ENCODE peak calls at places on chromosomes 11 and 22, in six cellular contexts. One of them, this sample, is unnamed.
A peak's percentile ranks its signal among the peaks of the same experiment; 100 is the strongest.

GRCh38 chr22:42188808-42189447 is 58.3 kb upstream of the CYP2D6 start:
- DNase-seq in GM23248: peak; percentile 60
- DNase-seq in choroid plexus epithelial cell: peak; percentile 20
- DNase-seq in mesenchymal stem cell: peak; percentile 16
- DNase-seq in neuronal stem cell: no peak
- DNase-seq in AG04450: no peak
- DNase-seq in this sample: peak; percentile 45

GRCh38 chr22:46830001-46830715 is 67.7 kb downstream of the TBC1D22A start:
- DNase-seq in mesenchymal stem cell: peak; percentile 61
- DNase-seq in choroid plexus epithelial cell: peak; percentile 86
- DNase-seq in AG04450: no peak
- DNase-seq in GM23248: peak; percentile 86
- DNase-seq in neuronal stem cell: no peak
- DNase-seq in this sample: peak; percentile 87

GRCh38 chr11:17014321-17014773 is at the start of gene PLEKHA7:
- DNase-seq in AG04450: no peak
- DNase-seq in GM23248: peak; percentile 14
- DNase-seq in mesenchymal stem cell: no peak
- DNase-seq in neuronal stem cell: peak; percentile 21
- DNase-seq in choroid plexus epithelial cell: no peak
- DNase-seq in this sample: no peak

GRCh38 chr22:22565991-22566390 is 6.9 kb upstream of the PRAME start:
- DNase-seq in AG04450: no peak
- DNase-seq in mesenchymal stem cell: peak; percentile 21
- DNase-seq in neuronal stem cell: no peak
- DNase-seq in GM23248: peak; percentile 27
- DNase-seq in choroid plexus epithelial cell: peak; percentile 82
- DNase-seq in this sample: no peak

GRCh38 chr11:2308713-2309112 is 6.9 kb downstream of the TSPAN32 start:
- DNase-seq in choroid plexus epithelial cell: no peak
- DNase-seq in GM23248: no peak
- DNase-seq in AG04450: no peak
- DNase-seq in mesenchymal stem cell: no peak
- DNase-seq in neuronal stem cell: no peak
- DNase-seq in this sample: no peak

GRCh38 chr11:32790916-32791315 is 3.5 kb downstream of the CCDC73 start:
- DNase-seq in mesenchymal stem cell: no peak
- DNase-seq in GM23248: no peak
- DNase-seq in neuronal stem cell: no peak
- DNase-seq in AG04450: no peak
- DNase-seq in choroid plexus epithelial cell: no peak
- DNase-seq in this sample: no peak

GRCh38 chr11:71065794-71066193 is 186.6 kb downstream of the SHANK2 start:
- DNase-seq in mesenchymal stem cell: no peak
- DNase-seq in GM23248: no peak
- DNase-seq in neuronal stem cell: no peak
- DNase-seq in choroid plexus epithelial cell: no peak
- DNase-seq in AG04450: no peak
- DNase-seq in this sample: no peak

GRCh38 chr11:50169634-50170033 is 137.0 kb downstream of the OR4C45 start:
- DNase-seq in GM23248: no peak
- DNase-seq in AG04450: no peak
- DNase-seq in mesenchymal stem cell: no peak
- DNase-seq in choroid plexus epithelial cell: no peak
- DNase-seq in neuronal stem cell: no peak
- DNase-seq in this sample: no peak

GRCh38 chr11:11841121-11841604 is 609 bp upstream of the USP47 start:
- DNase-seq in choroid plexus epithelial cell: peak; percentile 58
- DNase-seq in mesenchymal stem cell: no peak
- DNase-seq in AG04450: no peak
- DNase-seq in GM23248: peak; percentile 58
- DNase-seq in neuronal stem cell: no peak
- DNase-seq in this sample: peak; percentile 48

GRCh38 chr11:110897035-110897434 is 184.8 kb upstream of the ARHGAP20 start:
- DNase-seq in GM23248: peak; percentile 90
- DNase-seq in choroid plexus epithelial cell: peak; percentile 72
- DNase-seq in AG04450: no peak
- DNase-seq in neuronal stem cell: no peak
- DNase-seq in mesenchymal stem cell: no peak
- DNase-seq in this sample: peak; percentile 66

GRCh38 chr11:95242202-95242989 is 11.4 kb upstream of the SESN3 start:
- DNase-seq in mesenchymal stem cell: no peak
- DNase-seq in AG04450: no peak
- DNase-seq in GM23248: no peak
- DNase-seq in choroid plexus epithelial cell: no peak
- DNase-seq in neuronal stem cell: no peak
- DNase-seq in this sample: no peak

GRCh38 chr11:17979770-17980371 is 33.0 kb downstream of the SERGEF start:
- DNase-seq in mesenchymal stem cell: peak; percentile 24
- DNase-seq in neuronal stem cell: peak; percentile 44
- DNase-seq in GM23248: peak; percentile 28
- DNase-seq in choroid plexus epithelial cell: peak; percentile 38
- DNase-seq in AG04450: no peak
- DNase-seq in this sample: no peak

GRCh38 chr11:124872280-124872679 is 7.0 kb downstream of the ROBO3 start:
- DNase-seq in neuronal stem cell: no peak
- DNase-seq in mesenchymal stem cell: no peak
- DNase-seq in AG04450: no peak
- DNase-seq in choroid plexus epithelial cell: no peak
- DNase-seq in GM23248: no peak
- DNase-seq in this sample: no peak

GRCh38 chr11:2563216-2564007 is 118.6 kb downstream of the KCNQ1 start:
- DNase-seq in choroid plexus epithelial cell: no peak
- DNase-seq in mesenchymal stem cell: no peak
- DNase-seq in GM23248: no peak
- DNase-seq in AG04450: no peak
- DNase-seq in neuronal stem cell: no peak
- DNase-seq in this sample: no peak

GRCh38 chr11:44090539-44090938 is 4.9 kb upstream of the EXT2 start:
- DNase-seq in choroid plexus epithelial cell: no peak
- DNase-seq in GM23248: no peak
- DNase-seq in neuronal stem cell: no peak
- DNase-seq in mesenchymal stem cell: no peak
- DNase-seq in AG04450: no peak
- DNase-seq in this sample: no peak

GRCh38 chr11:17221968-17222367 is 14.2 kb upstream of the PIK3C2A start:
- DNase-seq in GM23248: peak; percentile 71
- DNase-seq in choroid plexus epithelial cell: peak; percentile 84
- DNase-seq in mesenchymal stem cell: no peak
- DNase-seq in neuronal stem cell: no peak
- DNase-seq in AG04450: no peak
- DNase-seq in this sample: peak; percentile 38

GRCh38 chr22:26174280-26174679 is 5.0 kb downstream of the SEZ6L start:
- DNase-seq in GM23248: peak; percentile 48
- DNase-seq in choroid plexus epithelial cell: no peak
- DNase-seq in AG04450: no peak
- DNase-seq in neuronal stem cell: no peak
- DNase-seq in mesenchymal stem cell: no peak
- DNase-seq in this sample: no peak

GRCh38 chr11:17129003-17129402 is 51.5 kb upstream of the RPS13 start:
- DNase-seq in choroid plexus epithelial cell: peak; percentile 48
- DNase-seq in GM23248: peak; percentile 8
- DNase-seq in neuronal stem cell: no peak
- DNase-seq in AG04450: no peak
- DNase-seq in mesenchymal stem cell: peak; percentile 2
- DNase-seq in this sample: peak; percentile 50

GRCh38 chr22:24578355-24579241 is 14.3 kb downstream of the LRRC75B start:
- DNase-seq in mesenchymal stem cell: peak; percentile 13
- DNase-seq in AG04450: no peak
- DNase-seq in GM23248: peak; percentile 28
- DNase-seq in neuronal stem cell: no peak
- DNase-seq in choroid plexus epithelial cell: no peak
- DNase-seq in this sample: no peak

GRCh38 chr11:123480290-123480815 is 50.3 kb downstream of the GRAMD1B start:
- DNase-seq in GM23248: no peak
- DNase-seq in choroid plexus epithelial cell: no peak
- DNase-seq in AG04450: no peak
- DNase-seq in neuronal stem cell: no peak
- DNase-seq in mesenchymal stem cell: no peak
- DNase-seq in this sample: no peak

GRCh38 chr11:115581871-115582639 is 77.8 kb upstream of the CADM1 start:
- DNase-seq in AG04450: no peak
- DNase-seq in choroid plexus epithelial cell: no peak
- DNase-seq in GM23248: no peak
- DNase-seq in mesenchymal stem cell: no peak
- DNase-seq in neuronal stem cell: no peak
- DNase-seq in this sample: peak; percentile 6

GRCh38 chr22:37610480-37611148 is 2.0 kb downstream of the GGA1 start:
- DNase-seq in mesenchymal stem cell: no peak
- DNase-seq in GM23248: no peak
- DNase-seq in neuronal stem cell: no peak
- DNase-seq in choroid plexus epithelial cell: no peak
- DNase-seq in AG04450: no peak
- DNase-seq in this sample: no peak
- H3K4me3 ChIP-seq in mesenchymal stem cell: no peak overlapping the region
- H3K4me3 ChIP-seq in GM23248: peak overlapping the region; percentile 92
- H3K4me3 ChIP-seq in neuronal stem cell: no peak overlapping the region
- H3K4me3 ChIP-seq in choroid plexus epithelial cell: no peak overlapping the region
- H3K4me3 ChIP-seq in AG04450: no peak overlapping the region
- H3K4me3 ChIP-seq in this sample: no peak overlapping the region

GRCh38 chr11:79441159-79441875 is 487 bp upstream of the TENM4 start:
- DNase-seq in choroid plexus epithelial cell: no peak
- DNase-seq in neuronal stem cell: peak; percentile 9
- DNase-seq in AG04450: no peak
- DNase-seq in GM23248: peak; percentile 28
- DNase-seq in mesenchymal stem cell: peak; percentile 50
- DNase-seq in this sample: peak; percentile 56
- H3K4me3 ChIP-seq in choroid plexus epithelial cell: peak overlapping the region; percentile 52
- H3K4me3 ChIP-seq in neuronal stem cell: peak overlapping the region; percentile 90
- H3K4me3 ChIP-seq in AG04450: peak overlapping the region; percentile 87
- H3K4me3 ChIP-seq in GM23248: peak overlapping the region; percentile 69
- H3K4me3 ChIP-seq in mesenchymal stem cell: peak overlapping the region; percentile 76
- H3K4me3 ChIP-seq in this sample: peak overlapping the region; percentile 78

GRCh38 chr22:48488611-48489456 is 1338.8 kb downstream of the BRD1 start:
- DNase-seq in GM23248: peak; percentile 24
- DNase-seq in choroid plexus epithelial cell: no peak
- DNase-seq in AG04450: no peak
- DNase-seq in neuronal stem cell: peak; percentile 66
- DNase-seq in mesenchymal stem cell: no peak
- DNase-seq in this sample: no peak

GRCh38 chr22:48488149-48488551 is 1339.5 kb downstream of the BRD1 start:
- DNase-seq in neuronal stem cell: no peak
- DNase-seq in GM23248: peak; percentile 15
- DNase-seq in choroid plexus epithelial cell: no peak
- DNase-seq in mesenchymal stem cell: no peak
- DNase-seq in AG04450: no peak
- DNase-seq in this sample: no peak

GRCh38 chr22:48490513-48491411 is 1336.9 kb downstream of the BRD1 start:
- DNase-seq in neuronal stem cell: no peak
- DNase-seq in GM23248: peak; percentile 23
- DNase-seq in AG04450: no peak
- DNase-seq in mesenchymal stem cell: no peak
- DNase-seq in choroid plexus epithelial cell: no peak
- DNase-seq in this sample: no peak

GRCh38 chr22:48491451-48491941 is 1336.2 kb downstream of the BRD1 start:
- DNase-seq in choroid plexus epithelial cell: no peak
- DNase-seq in mesenchymal stem cell: no peak
- DNase-seq in GM23248: peak; percentile 25
- DNase-seq in neuronal stem cell: no peak
- DNase-seq in AG04450: no peak
- DNase-seq in this sample: no peak

GRCh38 chr22:48489551-48490512 is 1337.8 kb downstream of the BRD1 start:
- DNase-seq in choroid plexus epithelial cell: no peak
- DNase-seq in AG04450: no peak
- DNase-seq in neuronal stem cell: no peak
- DNase-seq in mesenchymal stem cell: no peak
- DNase-seq in GM23248: peak; percentile 55
- DNase-seq in this sample: peak; percentile 3
- H3K4me3 ChIP-seq in choroid plexus epithelial cell: no peak overlapping the region
- H3K4me3 ChIP-seq in AG04450: no peak overlapping the region
- H3K4me3 ChIP-seq in neuronal stem cell: peak overlapping the region; percentile 88
- H3K4me3 ChIP-seq in mesenchymal stem cell: peak overlapping the region; percentile 47
- H3K4me3 ChIP-seq in GM23248: peak overlapping the region; percentile 68
- H3K4me3 ChIP-seq in this sample: peak overlapping the region; percentile 20

DNA sequence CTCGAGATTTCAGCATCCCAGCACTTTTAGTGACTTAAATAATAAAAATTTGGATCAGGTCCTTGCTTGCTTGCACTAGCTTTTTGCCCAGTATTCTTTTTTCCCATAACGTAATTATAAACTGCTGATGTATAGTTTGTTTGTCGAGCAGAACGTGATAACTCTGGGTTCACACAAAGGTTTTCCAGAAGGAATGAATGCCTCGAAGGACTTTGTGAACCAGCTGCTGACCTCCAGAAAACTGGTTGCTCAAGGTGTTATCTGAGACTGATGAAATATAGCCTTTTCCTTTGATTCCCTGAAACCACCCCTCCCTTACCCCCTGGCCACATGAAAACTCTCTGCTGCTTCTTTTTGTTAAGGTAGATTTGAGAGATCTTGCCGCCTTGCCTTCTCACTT is 229.1 kb upstream of the CARD18 start:
- DNase-seq in mesenchymal stem cell: no peak
- DNase-seq in GM23248: no peak
- DNase-seq in AG04450: no peak
- DNase-seq in choroid plexus epithelial cell: peak; percentile 53
- DNase-seq in neuronal stem cell: no peak
- DNase-seq in this sample: no peak
- H3K4me3 ChIP-seq in mesenchymal stem cell: no peak overlapping the region
- H3K4me3 ChIP-seq in GM23248: no peak overlapping the region
- H3K4me3 ChIP-seq in AG04450: no peak overlapping the region
- H3K4me3 ChIP-seq in choroid plexus epithelial cell: no peak overlapping the region
- H3K4me3 ChIP-seq in neuronal stem cell: no peak overlapping the region
- H3K4me3 ChIP-seq in this sample: no peak overlapping the region

DNA sequence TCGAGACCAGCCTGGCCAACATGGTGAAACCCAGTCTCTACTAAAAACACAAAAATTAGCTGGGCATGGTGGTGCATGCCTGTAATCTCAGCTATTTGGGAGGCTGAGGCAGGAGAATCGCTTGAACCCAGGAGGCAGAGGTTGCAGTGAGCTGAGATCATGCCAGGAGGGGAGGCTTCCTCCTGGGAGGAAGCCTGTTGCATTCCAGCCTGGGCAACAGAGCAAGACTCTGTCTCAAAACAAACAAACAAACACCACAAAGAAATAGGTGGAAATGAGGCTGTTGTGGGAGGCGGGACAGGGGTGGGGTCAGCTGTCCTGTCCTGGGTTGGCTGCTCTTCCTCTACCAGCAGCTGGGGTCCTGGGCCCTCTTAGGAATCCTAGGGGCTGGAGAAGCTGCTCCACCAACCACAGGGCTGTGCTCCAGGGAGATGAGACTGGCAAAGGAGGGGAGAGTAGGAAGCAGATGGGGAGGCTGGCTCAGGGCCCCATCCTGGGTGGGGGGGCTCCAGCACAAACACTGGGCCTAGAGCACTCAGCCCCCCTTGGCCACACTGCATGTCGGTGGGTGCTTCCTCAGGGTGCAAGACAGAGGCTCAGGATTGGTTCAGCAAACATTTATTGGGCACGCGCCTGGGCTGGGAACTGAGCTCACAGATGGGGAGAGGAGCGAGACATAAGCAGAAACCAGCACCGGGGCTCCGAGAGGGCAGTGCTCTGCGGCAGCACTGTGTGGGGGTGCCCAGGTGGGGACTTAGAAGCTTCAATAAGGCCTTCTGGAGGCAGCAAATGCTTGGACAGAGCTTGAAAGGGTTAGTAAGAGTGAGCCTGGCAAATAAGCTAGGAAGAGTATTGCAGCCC is 11.9 kb upstream of the EHD1 start:
- DNase-seq in GM23248: no peak
- DNase-seq in neuronal stem cell: no peak
- DNase-seq in AG04450: no peak
- DNase-seq in choroid plexus epithelial cell: no peak
- DNase-seq in mesenchymal stem cell: no peak
- DNase-seq in this sample: no peak
- H3K4me3 ChIP-seq in GM23248: no peak overlapping the region
- H3K4me3 ChIP-seq in neuronal stem cell: no peak overlapping the region
- H3K4me3 ChIP-seq in AG04450: no peak overlapping the region
- H3K4me3 ChIP-seq in choroid plexus epithelial cell: no peak overlapping the region
- H3K4me3 ChIP-seq in mesenchymal stem cell: no peak overlapping the region
- H3K4me3 ChIP-seq in this sample: no peak overlapping the region

GRCh38 chr22:31106001-31106571 is 1.3 kb downstream of the SELENOM start:
- DNase-seq in AG04450: no peak
- DNase-seq in choroid plexus epithelial cell: no peak
- DNase-seq in GM23248: peak; percentile 65
- DNase-seq in neuronal stem cell: no peak
- DNase-seq in mesenchymal stem cell: peak; percentile 33
- DNase-seq in this sample: no peak
- H3K4me3 ChIP-seq in AG04450: peak overlapping the region; percentile 95
- H3K4me3 ChIP-seq in choroid plexus epithelial cell: peak overlapping the region; percentile 92
- H3K4me3 ChIP-seq in GM23248: peak overlapping the region; percentile 90
- H3K4me3 ChIP-seq in neuronal stem cell: no peak overlapping the region
- H3K4me3 ChIP-seq in mesenchymal stem cell: peak overlapping the region; percentile 77
- H3K4me3 ChIP-seq in this sample: peak overlapping the region; percentile 79